ENCODE peak calls at places on chromosomes 6 and 20, in five cellular contexts. One of them, this sample, is unnamed. For H3K9me2, the result is how much of the 10 kb centered on the place peaks cover.

GRCh38 chr6:41182069-41183034 is 18.6 kb downstream of the TREML2 start:
- DNase-seq in PC-9: peak
- DNase-seq in GM23338: peak
- DNase-seq in hepatocyte: peak
- DNase-seq in PC-3: peak
- DNase-seq in this sample: peak

GRCh38 chr6:104885518-104886043 is 25.9 kb upstream of the HACE1 start:
- DNase-seq in GM23338: peak
- DNase-seq in PC-9: no peak
- DNase-seq in PC-3: no peak
- DNase-seq in hepatocyte: no peak
- DNase-seq in this sample: no peak

GRCh38 chr6:90365565-90366219 is 69.0 kb upstream of the BACH2 start:
- DNase-seq in hepatocyte: no peak
- DNase-seq in GM23338: no peak
- DNase-seq in PC-3: no peak
- DNase-seq in PC-9: no peak
- DNase-seq in this sample: no peak

GRCh38 chr6:130202782-130203181 is 20.0 kb downstream of the SAMD3 start:
- DNase-seq in hepatocyte: no peak
- DNase-seq in PC-3: no peak
- DNase-seq in PC-9: no peak
- DNase-seq in GM23338: peak
- DNase-seq in this sample: no peak

GRCh38 chr6:1716845-1717244 is 107.1 kb downstream of the FOXC1 start:
- DNase-seq in PC-9: no peak
- DNase-seq in GM23338: no peak
- DNase-seq in PC-3: no peak
- DNase-seq in hepatocyte: no peak
- DNase-seq in this sample: no peak

GRCh38 chr6:165646484-165646883 is 16.6 kb downstream of the PDE10A start:
- DNase-seq in hepatocyte: no peak
- DNase-seq in PC-9: no peak
- DNase-seq in GM23338: no peak
- DNase-seq in PC-3: no peak
- DNase-seq in this sample: no peak

GRCh38 chr6:135162678-135163439 is 18.2 kb upstream of the MYB start:
- DNase-seq in PC-9: peak
- DNase-seq in GM23338: peak
- DNase-seq in PC-3: peak
- DNase-seq in hepatocyte: peak
- DNase-seq in this sample: peak

GRCh38 chr20:19867074-19867473 is 109.0 kb downstream of the RIN2 start:
- DNase-seq in hepatocyte: no peak
- DNase-seq in PC-9: no peak
- DNase-seq in GM23338: no peak
- DNase-seq in PC-3: no peak
- DNase-seq in this sample: no peak

GRCh38 chr6:79079425-79080130 is 1.5 kb upstream of the PHIP start:
- DNase-seq in PC-9: no peak
- DNase-seq in hepatocyte: peak
- DNase-seq in GM23338: peak
- DNase-seq in PC-3: peak
- DNase-seq in this sample: no peak

GRCh38 chr20:19260412-19261090 is 48.1 kb downstream of the SLC24A3 start:
- DNase-seq in PC-3: no peak
- DNase-seq in PC-9: no peak
- DNase-seq in GM23338: no peak
- DNase-seq in hepatocyte: no peak
- DNase-seq in this sample: no peak

GRCh38 chr6:56076033-56076432 is 171.3 kb downstream of the COL21A1 start:
- DNase-seq in hepatocyte: no peak
- DNase-seq in GM23338: no peak
- DNase-seq in PC-9: no peak
- DNase-seq in PC-3: no peak
- DNase-seq in this sample: no peak

GRCh38 chr6:11791354-11792107 is 12.9 kb upstream of the ADTRP start:
- DNase-seq in PC-3: no peak
- DNase-seq in GM23338: peak
- DNase-seq in hepatocyte: no peak
- DNase-seq in PC-9: no peak
- DNase-seq in this sample: no peak

GRCh38 chr6:112956696-112957525 is 609.8 kb downstream of the RFPL4B start:
- DNase-seq in PC-9: no peak
- DNase-seq in hepatocyte: peak
- DNase-seq in GM23338: no peak
- DNase-seq in PC-3: peak
- DNase-seq in this sample: no peak

GRCh38 chr6:80728340-80728739 is 621.9 kb downstream of the BCKDHB start:
- DNase-seq in GM23338: no peak
- DNase-seq in PC-9: no peak
- DNase-seq in hepatocyte: no peak
- DNase-seq in PC-3: no peak
- DNase-seq in this sample: no peak

GRCh38 chr20:13995086-13995665 is at the start of gene MACROD2:
- DNase-seq in hepatocyte: peak
- DNase-seq in PC-9: peak
- DNase-seq in GM23338: peak
- DNase-seq in PC-3: peak
- DNase-seq in this sample: no peak

GRCh38 chr6:156686429-156686939 is 90.7 kb upstream of the ARID1B start:
- DNase-seq in hepatocyte: peak
- DNase-seq in GM23338: peak
- DNase-seq in PC-3: peak
- DNase-seq in PC-9: peak
- DNase-seq in this sample: peak

GRCh38 chr6:74277749-74278148 is 581.7 kb downstream of the CD109 start:
- DNase-seq in PC-9: no peak
- DNase-seq in GM23338: no peak
- DNase-seq in PC-3: peak
- DNase-seq in hepatocyte: peak
- DNase-seq in this sample: no peak

GRCh38 chr20:35000311-35000921 is 44.7 kb downstream of the MYH7B start:
- DNase-seq in hepatocyte: no peak
- DNase-seq in PC-9: no peak
- DNase-seq in GM23338: no peak
- DNase-seq in PC-3: no peak
- DNase-seq in this sample: peak

GRCh38 chr20:31695849-31696804 is 26.5 kb downstream of the BCL2L1 start:
- DNase-seq in GM23338: no peak
- DNase-seq in hepatocyte: peak
- DNase-seq in PC-3: peak
- DNase-seq in PC-9: peak
- DNase-seq in this sample: no peak

GRCh38 chr20:3080939-3081388 is 3.6 kb downstream of the AVP start:
- DNase-seq in hepatocyte: no peak
- DNase-seq in GM23338: no peak
- DNase-seq in PC-9: peak
- DNase-seq in PC-3: no peak
- DNase-seq in this sample: no peak

GRCh38 chr6:37580164-37580955 is 80.7 kb upstream of the CCDC167 start:
- DNase-seq in PC-3: peak
- DNase-seq in GM23338: no peak
- DNase-seq in hepatocyte: no peak
- DNase-seq in PC-9: peak
- DNase-seq in this sample: no peak

GRCh38 chr6:1820165-1820564 is 210.4 kb downstream of the FOXC1 start:
- DNase-seq in PC-9: no peak
- DNase-seq in PC-3: no peak
- DNase-seq in hepatocyte: no peak
- DNase-seq in GM23338: no peak
- DNase-seq in this sample: no peak

GRCh38 chr6:15036690-15037245 is 209.1 kb upstream of the JARID2 start:
- DNase-seq in PC-9: peak
- DNase-seq in GM23338: no peak
- DNase-seq in hepatocyte: peak
- DNase-seq in PC-3: no peak
- DNase-seq in this sample: no peak

GRCh38 chr6:106974999-106975698 is 620 bp upstream of the CD24 start:
- DNase-seq in PC-9: peak
- DNase-seq in hepatocyte: peak
- DNase-seq in GM23338: peak
- DNase-seq in PC-3: peak
- DNase-seq in this sample: peak

GRCh38 chr6:7528565-7528964 is 12.9 kb upstream of the DSP start:
- DNase-seq in PC-3: no peak
- DNase-seq in hepatocyte: no peak
- DNase-seq in PC-9: no peak
- DNase-seq in GM23338: no peak
- DNase-seq in this sample: no peak

GRCh38 chr6:75349262-75349984 is 64.8 kb upstream of the TMEM30A start:
- DNase-seq in PC-3: no peak
- DNase-seq in GM23338: peak
- DNase-seq in hepatocyte: peak
- DNase-seq in PC-9: no peak
- DNase-seq in this sample: no peak

GRCh38 chr6:101666256-101666655 is 272.7 kb downstream of the GRIK2 start:
- DNase-seq in hepatocyte: no peak
- DNase-seq in PC-9: peak
- DNase-seq in GM23338: no peak
- DNase-seq in PC-3: peak
- DNase-seq in this sample: no peak

GRCh38 chr20:17635846-17636245 is 46.2 kb downstream of the RRBP1 start:
- DNase-seq in GM23338: no peak
- DNase-seq in hepatocyte: no peak
- DNase-seq in PC-3: no peak
- DNase-seq in PC-9: no peak
- DNase-seq in this sample: no peak

GRCh38 chr6:129577691-129578090 is 132.3 kb downstream of the ARHGAP18 start:
- DNase-seq in PC-9: no peak
- DNase-seq in GM23338: no peak
- DNase-seq in PC-3: no peak
- DNase-seq in hepatocyte: no peak
- DNase-seq in this sample: no peak

GRCh38 chr6:127547215-127547614 is 28.1 kb upstream of the MTCL3 start:
- DNase-seq in PC-3: peak
- DNase-seq in PC-9: no peak
- DNase-seq in GM23338: peak
- DNase-seq in hepatocyte: peak
- DNase-seq in this sample: peak

GRCh38 chr20:23415958-23416583 is 5.2 kb downstream of the NAPB start:
- DNase-seq in PC-9: no peak
- DNase-seq in hepatocyte: no peak
- DNase-seq in GM23338: no peak
- DNase-seq in PC-3: no peak
- DNase-seq in this sample: no peak

GRCh38 chr20:34559311-34560140 is 1.0 kb downstream of the MAP1LC3A start:
- DNase-seq in PC-9: no peak
- DNase-seq in hepatocyte: no peak
- DNase-seq in GM23338: peak
- DNase-seq in PC-3: no peak
- DNase-seq in this sample: no peak

GRCh38 chr20:25859649-25860530 is 163.2 kb upstream of the ZNF337 start:
- DNase-seq in PC-3: peak
- DNase-seq in PC-9: no peak
- DNase-seq in hepatocyte: peak
- DNase-seq in GM23338: peak
- DNase-seq in this sample: no peak

GRCh38 chr6:25703005-25703404 is 51.0 kb downstream of the SCGN start:
- DNase-seq in PC-3: no peak
- DNase-seq in GM23338: no peak
- DNase-seq in hepatocyte: no peak
- DNase-seq in PC-9: no peak
- DNase-seq in this sample: no peak

GRCh38 chr20:46735436-46735835 is 26.0 kb downstream of the SLC2A10 start:
- DNase-seq in PC-3: no peak
- DNase-seq in hepatocyte: no peak
- DNase-seq in GM23338: no peak
- DNase-seq in PC-9: no peak
- DNase-seq in this sample: no peak

GRCh38 chr20:37309941-37310590 is 20.6 kb downstream of the MANBAL start:
- DNase-seq in PC-9: no peak
- DNase-seq in GM23338: no peak
- DNase-seq in hepatocyte: peak
- DNase-seq in PC-3: no peak
- DNase-seq in this sample: no peak

GRCh38 chr6:63757826-63758225 is 122.2 kb downstream of the PHF3 start:
- DNase-seq in GM23338: no peak
- DNase-seq in PC-3: no peak
- DNase-seq in PC-9: no peak
- DNase-seq in hepatocyte: no peak
- DNase-seq in this sample: no peak
- H3K9me2 ChIP-seq in GM23338: under half
- H3K9me2 ChIP-seq in PC-3: under half
- H3K9me2 ChIP-seq in PC-9: under half
- H3K9me2 ChIP-seq in hepatocyte: under half
- H3K9me2 ChIP-seq in this sample: under half

GRCh38 chr6:51910846-51911245 is 176.6 kb downstream of the PKHD1 start:
- DNase-seq in GM23338: no peak
- DNase-seq in PC-3: no peak
- DNase-seq in hepatocyte: no peak
- DNase-seq in PC-9: no peak
- DNase-seq in this sample: no peak
- H3K9me2 ChIP-seq in GM23338: under half
- H3K9me2 ChIP-seq in PC-3: under half
- H3K9me2 ChIP-seq in hepatocyte: under half
- H3K9me2 ChIP-seq in PC-9: under half
- H3K9me2 ChIP-seq in this sample: under half

GRCh38 chr20:53581444-53582311 is 12.0 kb downstream of the ZNF217 start:
- DNase-seq in GM23338: no peak
- DNase-seq in hepatocyte: no peak
- DNase-seq in PC-3: peak
- DNase-seq in PC-9: no peak
- DNase-seq in this sample: peak

GRCh38 chr20:53582574-53583351 is 10.9 kb downstream of the ZNF217 start:
- DNase-seq in GM23338: no peak
- DNase-seq in PC-9: peak
- DNase-seq in PC-3: peak
- DNase-seq in hepatocyte: peak
- DNase-seq in this sample: peak

GRCh38 chr20:53586640-53587039 is 7.0 kb downstream of the ZNF217 start:
- DNase-seq in GM23338: no peak
- DNase-seq in PC-3: no peak
- DNase-seq in hepatocyte: no peak
- DNase-seq in PC-9: no peak
- DNase-seq in this sample: no peak
- H3K9me2 ChIP-seq in GM23338: under half
- H3K9me2 ChIP-seq in PC-3: under half
- H3K9me2 ChIP-seq in hepatocyte: under half
- H3K9me2 ChIP-seq in PC-9: under half
- H3K9me2 ChIP-seq in this sample: under half

DNA sequence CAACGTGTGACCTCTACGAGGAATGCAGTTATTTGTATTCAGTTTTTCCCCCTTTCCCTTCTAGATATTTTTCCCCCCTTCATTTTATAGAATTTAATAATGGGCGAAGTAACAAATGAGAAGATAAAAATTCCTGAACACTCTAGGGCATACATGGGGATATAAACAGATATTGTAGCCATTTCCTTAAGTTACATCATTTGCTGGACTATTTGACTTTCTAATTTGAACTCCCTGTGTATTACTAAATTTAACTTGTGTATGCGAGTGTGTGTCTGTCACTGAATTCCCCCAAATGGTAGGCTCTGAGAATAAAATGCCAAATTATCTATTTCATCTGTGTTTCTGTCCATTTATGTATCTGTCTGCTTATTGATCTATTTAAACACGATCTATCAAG is 99.0 kb upstream of the ZFP64 start:
- DNase-seq in PC-3: no peak
- DNase-seq in PC-9: no peak
- DNase-seq in GM23338: no peak
- DNase-seq in hepatocyte: no peak
- DNase-seq in this sample: no peak
- H3K9me2 ChIP-seq in PC-3: under half
- H3K9me2 ChIP-seq in PC-9: under half
- H3K9me2 ChIP-seq in GM23338: under half
- H3K9me2 ChIP-seq in hepatocyte: under half
- H3K9me2 ChIP-seq in this sample: under half